ENCODE peak calls at places on chromosomes 12 and 14, in nine cellular contexts. J is erythroblast, W is H54, D is A549, S is heart left ventricle, E is lower leg skin, P is adrenal gland, Z is K562, B is H1. M is an unnamed sample.

GRCh38 chr12:50934371-50934851 is 17.9 kb upstream of the HIGD1C start:
- DNase-seq in J (no peak), W (no peak), D (no peak), S (no peak), E (no peak), P (peak), Z (no peak), B (no peak), M (no peak)

GRCh38 chr14:33686218-33686617 is 264.7 kb downstream of the EGLN3 start:
- DNase-seq in J (no peak), W (no peak), D (no peak), S (no peak), E (no peak), P (no peak), Z (no peak), B (no peak), M (no peak)

GRCh38 chr12:126369487-126370463 is 1304.5 kb downstream of the AACS start:
- DNase-seq in J (no peak), W (no peak), D (no peak), S (no peak), E (no peak), P (no peak), Z (no peak), B (no peak), M (no peak)

GRCh38 chr14:92493024-92493423 is 20.6 kb upstream of the RIN3 start:
- DNase-seq in J (no peak), W (no peak), D (no peak), S (no peak), E (peak), P (no peak), Z (no peak), B (no peak), M (no peak)

GRCh38 chr12:22518067-22518719 is 26.1 kb downstream of the C2CD5 start:
- DNase-seq in J (no peak), W (no peak), D (no peak), S (peak), E (no peak), P (peak), Z (no peak), B (no peak), M (peak)

GRCh38 chr12:43444940-43445564 is 107.0 kb downstream of the ADAMTS20 start:
- DNase-seq in J (peak), W (no peak), D (no peak), S (no peak), E (no peak), P (peak), Z (peak), B (no peak), M (peak)

GRCh38 chr12:77686760-77687159 is 143.9 kb upstream of the NAV3 start:
- DNase-seq in J (no peak), W (no peak), D (no peak), S (no peak), E (no peak), P (no peak), Z (no peak), B (no peak), M (no peak)

GRCh38 chr14:31070431-31070830 is 44.3 kb upstream of the STRN3 start:
- DNase-seq in J (no peak), W (peak), D (no peak), S (no peak), E (peak), P (no peak), Z (no peak), B (no peak), M (no peak)

GRCh38 chr12:43861847-43862150 is 25.9 kb downstream of the TMEM117 start:
- DNase-seq in J (no peak), W (no peak), D (no peak), S (no peak), E (no peak), P (no peak), Z (no peak), B (no peak), M (no peak)

GRCh38 chr14:31961881-31962280 is 115.2 kb upstream of the ARHGAP5 start:
- DNase-seq in J (no peak), W (no peak), D (no peak), S (no peak), E (no peak), P (no peak), Z (no peak), B (no peak), M (no peak)

GRCh38 chr14:50906326-50906725 is 34.5 kb downstream of the ABHD12B start:
- DNase-seq in J (no peak), W (no peak), D (no peak), S (no peak), E (no peak), P (no peak), Z (no peak), B (no peak), M (no peak)

GRCh38 chr14:80681651-80682050 is 259.9 kb downstream of the CEP128 start:
- DNase-seq in J (no peak), W (no peak), D (no peak), S (no peak), E (no peak), P (no peak), Z (no peak), B (no peak), M (no peak)

DNA sequence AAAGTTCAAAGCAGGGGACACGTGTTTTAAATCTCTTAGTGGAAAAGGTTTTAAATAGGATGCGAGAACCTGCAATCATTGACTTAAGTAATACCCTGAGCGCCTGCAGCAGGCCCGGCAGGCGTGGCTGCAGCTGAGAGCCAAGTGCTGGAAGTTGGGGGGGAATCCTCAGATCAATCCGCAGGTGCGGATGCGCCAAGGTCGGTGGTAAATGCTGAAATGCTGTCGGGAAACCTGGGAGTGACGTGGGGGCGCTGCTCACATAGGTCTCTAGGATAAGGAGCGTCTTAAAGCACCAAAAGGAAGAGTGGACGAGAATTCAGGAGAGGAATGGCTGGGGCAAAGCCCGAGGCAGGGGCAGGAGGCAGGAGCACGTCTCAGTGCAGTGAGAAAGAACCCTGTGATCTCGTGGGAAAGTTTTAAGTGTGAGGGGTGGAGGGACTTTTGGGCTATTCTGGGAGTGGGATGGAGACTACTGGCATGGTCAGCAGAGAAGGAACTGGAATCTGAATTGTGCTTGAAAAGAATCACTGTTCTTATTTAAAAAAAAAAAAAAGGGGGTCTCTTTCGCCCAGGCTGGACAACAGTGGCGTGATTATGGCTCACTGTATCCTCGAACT is 883 bp upstream of the CDCA4 start:
- DNase-seq in J (peak), W (no peak), D (peak), S (peak), E (no peak), P (peak), Z (peak), B (no peak), M (peak)
- TF ChIP-seq POLR2A in J (no peak), W (no peak), D (peak), S (no peak), E (no peak), P (no peak), Z (peak), B (no peak), M (no peak)

GRCh38 chr12:24066865-24067264 is 117.4 kb upstream of the SOX5 start:
- DNase-seq in J (no peak), W (no peak), D (no peak), S (no peak), E (no peak), P (no peak), Z (no peak), B (no peak), M (no peak)

GRCh38 chr12:24073170-24073810 is 123.8 kb upstream of the SOX5 start:
- DNase-seq in J (no peak), W (no peak), D (no peak), S (no peak), E (no peak), P (no peak), Z (no peak), B (no peak), M (no peak)

GRCh38 chr12:24072302-24072701 is 122.8 kb upstream of the SOX5 start:
- DNase-seq in J (no peak), W (no peak), D (no peak), S (no peak), E (no peak), P (no peak), Z (no peak), B (no peak), M (no peak)

GRCh38 chr12:24071842-24072241 is 122.4 kb upstream of the SOX5 start:
- DNase-seq in J (no peak), W (no peak), D (no peak), S (no peak), E (no peak), P (no peak), Z (no peak), B (no peak), M (no peak)

GRCh38 chr12:24069532-24070395 is 120.3 kb upstream of the SOX5 start:
- DNase-seq in J (no peak), W (no peak), D (no peak), S (no peak), E (no peak), P (no peak), Z (peak), B (no peak), M (no peak)
- TF ChIP-seq POLR2A in J (no peak), W (no peak), D (no peak), S (no peak), E (no peak), P (no peak), Z (no peak), B (no peak), M (no peak)

GRCh38 chr12:57085999-57086950 is 2.6 kb upstream of the NAB2 start:
- DNase-seq in J (peak), W (no peak), D (peak), S (peak), E (peak), P (peak), Z (peak), B (no peak), M (peak)
- TF ChIP-seq POLR2A in J (no peak), W (no peak), D (no peak), S (no peak), E (no peak), P (no peak), Z (no peak), B (peak), M (no peak)

GRCh38 chr14:68823434-68824206 is 30.8 kb upstream of the ZFP36L1 start:
- DNase-seq in J (no peak), W (no peak), D (no peak), S (no peak), E (no peak), P (no peak), Z (no peak), B (no peak), M (no peak)

GRCh38 chr14:68824207-68824516 is 31.3 kb upstream of the ZFP36L1 start:
- DNase-seq in J (no peak), W (no peak), D (no peak), S (no peak), E (no peak), P (no peak), Z (no peak), B (no peak), M (no peak)

GRCh38 chr14:68825729-68826128 is 32.9 kb upstream of the ZFP36L1 start:
- DNase-seq in J (no peak), W (no peak), D (no peak), S (no peak), E (no peak), P (no peak), Z (no peak), B (no peak), M (no peak)

GRCh38 chr14:68822964-68823363 is 30.1 kb upstream of the ZFP36L1 start:
- DNase-seq in J (no peak), W (no peak), D (no peak), S (no peak), E (no peak), P (no peak), Z (no peak), B (no peak), M (no peak)

DNA sequence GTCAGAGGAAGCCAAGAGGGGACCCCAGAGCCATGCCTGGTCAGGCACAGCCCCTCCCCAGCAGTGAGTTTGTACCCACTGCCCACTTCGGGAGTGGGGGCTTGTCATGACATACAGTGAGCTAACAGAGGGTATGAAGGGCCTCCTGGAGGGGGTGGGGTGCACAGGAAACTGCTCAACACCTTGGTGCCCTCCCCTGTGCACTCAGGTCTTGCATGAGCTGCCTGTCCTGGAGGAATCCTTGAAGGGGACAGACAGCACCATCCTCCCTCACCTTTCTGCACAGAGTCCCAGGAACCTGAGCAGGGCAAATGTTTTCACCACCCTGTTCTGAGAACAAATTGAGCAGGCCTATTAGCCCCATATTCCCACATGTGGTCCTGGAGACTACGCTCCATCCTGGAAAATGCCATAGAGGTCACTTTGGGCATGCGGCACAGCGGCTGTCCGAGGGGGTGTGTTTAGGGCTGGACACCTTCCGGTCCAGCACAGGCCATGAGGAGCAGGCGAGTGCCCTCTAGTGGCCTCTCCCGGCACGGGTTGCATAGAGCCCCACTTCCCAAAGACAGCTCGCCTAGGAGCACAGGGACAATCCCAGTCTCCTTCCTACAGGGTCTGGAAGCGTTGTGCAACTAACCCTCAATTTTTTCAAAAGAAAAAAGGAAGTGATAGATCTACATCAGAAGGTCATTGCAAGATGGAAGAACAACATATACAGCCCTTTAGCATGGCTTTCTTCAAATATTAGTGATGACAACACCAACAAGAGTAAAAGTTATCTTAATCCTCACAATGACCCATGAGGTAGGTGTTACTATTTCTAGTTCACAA is 31.9 kb upstream of the ZFP36L1 start:
- DNase-seq in J (peak), W (peak), D (peak), S (peak), E (peak), P (peak), Z (peak), B (peak), M (peak)
- TF ChIP-seq POLR2A in J (no peak), W (no peak), D (no peak), S (no peak), E (no peak), P (no peak), Z (no peak), B (no peak), M (no peak)

GRCh38 chr14:35403397-35404245 is 928 bp downstream of the NFKBIA start:
- DNase-seq in J (peak), W (peak), D (peak), S (peak), E (peak), P (peak), Z (peak), B (no peak), M (peak)
- TF ChIP-seq POLR2A in J (peak), W (no peak), D (no peak), S (no peak), E (no peak), P (no peak), Z (no peak), B (peak), M (peak)

GRCh38 chr14:39807271-39807670 is 375.0 kb upstream of the FBXO33 start:
- DNase-seq in J (no peak), W (no peak), D (no peak), S (no peak), E (no peak), P (no peak), Z (no peak), B (no peak), M (no peak)

GRCh38 chr14:39812532-39813320 is 380.5 kb upstream of the FBXO33 start:
- DNase-seq in J (no peak), W (no peak), D (no peak), S (no peak), E (no peak), P (no peak), Z (no peak), B (no peak), M (no peak)
- TF ChIP-seq POLR2A in J (no peak), W (no peak), D (no peak), S (no peak), E (no peak), P (no peak), Z (no peak), B (no peak), M (no peak)

GRCh38 chr12:12896261-12896660 is 4.9 kb downstream of the GPRC5A start:
- DNase-seq in J (no peak), W (no peak), D (no peak), S (no peak), E (no peak), P (no peak), Z (no peak), B (no peak), M (no peak)
- TF ChIP-seq POLR2A in J (no peak), W (no peak), D (no peak), S (no peak), E (no peak), P (no peak), Z (no peak), B (no peak), M (no peak)

DNA sequence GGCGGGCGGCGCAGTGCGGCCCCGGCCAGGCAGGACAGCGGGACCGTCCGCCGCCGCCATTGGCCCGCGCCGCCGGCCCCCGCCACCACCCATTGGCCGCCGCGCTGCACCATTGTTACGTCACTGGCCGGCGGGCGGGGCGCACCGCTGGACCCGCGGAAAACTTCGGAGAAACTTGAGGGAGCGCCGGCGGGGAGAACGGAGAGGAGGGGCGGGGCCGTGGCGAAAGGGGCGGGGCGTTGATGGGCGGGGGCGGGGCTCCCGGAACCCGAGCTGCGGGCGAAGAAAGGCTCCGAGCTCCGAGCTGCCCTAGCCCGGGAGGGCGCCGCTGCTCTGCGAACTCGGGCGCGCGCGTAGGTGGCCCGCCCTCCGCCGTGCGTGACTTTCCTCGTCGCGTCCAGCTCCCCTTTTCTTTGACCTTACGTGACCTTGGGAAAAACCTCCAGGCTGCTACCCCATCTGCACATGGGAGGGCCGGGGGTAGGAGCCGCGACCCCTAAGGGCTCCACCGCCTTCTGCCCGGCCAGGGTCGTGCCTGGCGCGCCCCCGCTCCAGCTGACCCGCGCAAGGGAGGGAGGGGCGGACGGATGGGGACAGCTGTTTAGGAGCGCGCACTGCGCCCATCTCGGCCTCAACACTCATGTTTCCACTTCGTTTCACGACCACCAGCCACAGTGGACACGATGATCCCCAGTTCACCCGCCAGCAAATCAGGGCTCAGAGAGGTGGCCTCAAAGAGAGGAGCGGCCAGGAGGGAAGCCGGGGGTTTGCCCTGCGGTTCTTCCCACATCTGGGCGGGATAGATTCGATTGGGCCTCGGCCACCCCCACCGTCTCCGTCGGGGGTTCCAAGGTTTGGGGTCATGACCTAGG is at the start of gene ANKRD9:
- DNase-seq in J (peak), W (peak), D (peak), S (peak), E (peak), P (peak), Z (peak), B (peak), M (peak)
- TF ChIP-seq POLR2A in J (no peak), W (peak), D (peak), S (no peak), E (no peak), P (no peak), Z (no peak), B (no peak), M (no peak)

GRCh38 chr12:2961705-2962104 is 2.5 kb downstream of the TEAD4 start:
- DNase-seq in J (no peak), W (no peak), D (no peak), S (no peak), E (no peak), P (no peak), Z (no peak), B (no peak), M (no peak)

GRCh38 chr12:2963760-2964292 is 4.6 kb downstream of the TEAD4 start:
- DNase-seq in J (no peak), W (no peak), D (no peak), S (peak), E (no peak), P (no peak), Z (no peak), B (peak), M (no peak)

GRCh38 chr12:2960432-2960956 is 1.3 kb downstream of the TEAD4 start:
- DNase-seq in J (no peak), W (peak), D (peak), S (no peak), E (no peak), P (no peak), Z (peak), B (no peak), M (no peak)

GRCh38 chr12:2960996-2961616 is 1.9 kb downstream of the TEAD4 start:
- DNase-seq in J (no peak), W (no peak), D (no peak), S (no peak), E (no peak), P (no peak), Z (peak), B (no peak), M (no peak)

DNA sequence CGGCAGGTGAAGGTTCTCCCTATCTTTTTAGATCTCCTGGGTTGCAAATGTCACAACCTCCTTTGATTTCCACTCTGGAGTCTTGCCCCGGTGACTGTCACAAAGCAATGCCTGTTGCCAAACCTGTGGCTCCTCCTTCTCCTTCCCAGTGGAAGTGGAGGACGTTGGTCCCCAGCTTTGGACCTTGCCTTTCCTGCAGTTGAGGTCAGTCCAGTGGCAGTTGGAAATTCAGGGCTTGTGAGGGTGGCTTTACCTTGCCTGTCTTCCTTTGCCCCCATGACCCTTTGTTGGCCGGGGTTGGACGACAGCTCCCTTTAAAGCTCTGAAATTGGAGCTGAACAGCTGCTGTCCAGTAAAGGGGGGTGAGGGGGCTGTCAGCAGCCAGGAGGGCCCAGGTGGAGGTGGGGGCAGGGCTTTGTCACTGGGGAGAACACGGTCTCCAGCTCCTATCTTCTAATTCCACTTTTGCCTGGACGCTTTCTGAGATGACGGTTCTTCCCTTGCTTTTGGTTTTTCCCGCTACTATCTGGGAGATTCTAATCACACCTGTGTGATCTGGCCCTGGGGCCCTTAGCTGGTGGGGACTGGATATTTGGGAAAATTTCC is 4.1 kb downstream of the TEAD4 start:
- DNase-seq in J (no peak), W (no peak), D (no peak), S (peak), E (no peak), P (peak), Z (peak), B (no peak), M (no peak)
- TF ChIP-seq POLR2A in J (no peak), W (no peak), D (no peak), S (no peak), E (no peak), P (no peak), Z (no peak), B (no peak), M (no peak)

M was measured in stomach.